ENCODE peak calls at places on chromosomes 3 and 15, in four cellular contexts. G is WTC11, H is K562, B is HepG2. C is an unnamed sample.

GRCh38 chr15:101320501-101321052 is 25.5 kb upstream of the SNRPA1 start:
- DNase-seq in H (no peak), G (peak), B (no peak), C (no peak)

GRCh38 chr15:66269326-66270090 is 16.0 kb upstream of the MEGF11 start:
- DNase-seq in G (no peak), H (peak), B (no peak), C (peak)

GRCh38 chr3:172646439-172647015 is 64.3 kb downstream of the NCEH1 start:
- DNase-seq in B (no peak), G (no peak), H (peak), C (peak)

GRCh38 chr15:48645558-48646330 is at the start of gene FBN1:
- DNase-seq in B (peak), G (peak), H (no peak), C (peak)

GRCh38 chr3:46368569-46368968 is 2.2 kb upstream of the CCR5 start:
- DNase-seq in H (peak), B (no peak), G (peak), C (no peak)

GRCh38 chr15:97745481-97746071 is 214.9 kb upstream of the ARRDC4 start:
- DNase-seq in H (peak), B (peak), G (peak), C (peak)

GRCh38 chr3:58085616-58086015 is 77.4 kb downstream of the FLNB start:
- DNase-seq in B (no peak), H (peak), G (no peak), C (no peak)

GRCh38 chr3:186583820-186584219 is 13.3 kb downstream of the DNAJB11 start:
- DNase-seq in B (no peak), G (no peak), H (no peak), C (no peak)

GRCh38 chr3:62863648-62864047 is 11.6 kb downstream of the CADPS start:
- DNase-seq in H (no peak), B (no peak), G (no peak), C (no peak)
- TF ChIP-seq ELF4 in H (no peak), B (no peak), G (no peak), C (no peak)

GRCh38 chr15:67413770-67414429 is 107.0 kb upstream of the C15orf61 start:
- DNase-seq in B (peak), H (peak), G (no peak), C (no peak)
- TF ChIP-seq ELF4 in B (no peak), H (no peak), G (no peak), C (no peak)

DNA sequence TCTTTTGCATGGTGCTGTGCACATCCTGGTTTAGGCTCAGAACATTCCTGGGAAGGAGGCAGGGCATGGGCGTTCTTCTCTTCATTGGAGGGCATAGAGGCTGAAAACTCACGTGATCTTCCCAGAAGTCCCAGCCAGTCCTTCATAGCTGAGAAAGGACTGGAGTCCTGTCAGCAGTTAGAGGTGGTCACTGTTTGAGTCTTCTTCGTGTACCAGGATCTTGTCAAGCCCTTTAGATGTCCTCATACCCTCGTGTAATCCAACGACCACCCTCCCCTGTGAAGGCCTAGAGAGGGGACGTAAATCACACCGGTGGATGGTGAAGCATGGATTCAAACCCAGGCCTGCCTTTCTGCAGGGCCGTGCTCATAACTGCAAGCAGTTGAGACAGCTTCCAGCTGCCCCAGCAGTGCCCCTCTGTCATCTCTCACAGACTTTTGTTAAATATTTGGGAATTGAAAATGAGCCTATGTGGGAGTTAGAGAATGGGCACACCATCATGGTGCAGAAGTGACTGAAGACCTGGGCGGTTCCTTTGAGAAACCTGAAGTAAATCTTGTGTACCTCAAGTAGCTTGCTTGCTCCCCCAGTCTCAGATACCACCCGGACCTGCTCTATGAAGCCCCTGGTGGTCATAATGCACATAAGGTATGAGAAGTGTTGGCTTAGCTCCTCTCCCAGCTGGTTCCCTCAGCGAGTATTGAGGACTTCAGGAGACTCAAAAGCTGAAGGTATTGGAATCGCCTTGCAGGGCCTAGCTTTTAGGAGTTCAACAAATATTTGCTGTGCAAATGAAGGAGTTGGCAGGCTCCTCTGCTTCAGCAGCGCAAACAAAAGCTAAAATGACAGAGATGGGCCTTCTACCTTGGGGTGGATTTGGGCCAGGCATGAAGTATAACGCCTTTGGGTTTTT is 1.4 kb downstream of the CMTM8 start:
- DNase-seq in B (peak), H (peak), G (peak), C (peak)
- TF ChIP-seq ELF4 in B (no peak), H (no peak), G (no peak), C (no peak)

DNA sequence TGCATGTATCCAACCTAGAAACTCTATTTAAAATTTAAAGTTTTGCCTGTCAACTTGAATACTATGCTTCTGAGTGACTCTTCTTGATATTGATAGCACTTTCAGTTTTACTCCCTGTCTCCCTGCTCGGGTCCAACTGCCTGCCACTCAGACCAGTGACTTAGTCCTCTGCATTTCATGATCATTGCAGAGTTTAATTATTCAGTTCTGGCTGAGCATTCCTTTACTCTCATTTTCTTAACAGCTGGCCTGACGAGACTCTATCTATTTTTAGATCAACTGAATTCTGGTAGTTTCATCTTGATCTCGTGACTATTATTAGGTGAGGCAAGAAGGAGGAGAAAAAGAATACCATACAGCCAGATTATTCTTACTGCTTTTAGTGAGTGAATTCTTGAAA is 617.4 kb downstream of the SI start:
- DNase-seq in B (no peak), H (no peak), G (no peak), C (no peak)
- TF ChIP-seq ELF4 in B (no peak), H (no peak), G (no peak), C (no peak)

DNA sequence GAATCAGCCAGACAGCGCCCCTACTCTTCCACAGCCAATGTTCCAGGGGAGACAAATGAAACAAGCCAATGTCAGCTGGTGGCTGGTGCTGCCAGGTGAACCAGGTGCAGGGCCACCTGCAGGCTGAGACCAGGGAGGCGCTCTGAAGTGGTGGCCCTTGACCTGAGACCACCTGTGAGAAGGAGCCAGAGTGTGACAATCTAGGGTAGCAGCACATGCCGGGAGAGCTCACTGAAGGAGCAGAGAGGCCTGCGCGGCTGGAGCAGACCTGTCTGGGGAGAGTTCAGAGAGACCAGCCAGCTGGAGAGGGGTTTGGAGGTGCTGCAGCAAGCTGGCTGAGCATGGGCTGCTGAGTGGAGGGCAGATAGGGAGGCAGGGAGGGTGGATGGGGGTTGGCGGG is 692 bp upstream of the STAB1 start:
- DNase-seq in G (no peak), H (no peak), B (no peak), C (no peak)
- TF ChIP-seq ELF4 in G (no peak), H (no peak), B (no peak), C (no peak)

GRCh38 chr15:42832577-42832976 is 88.0 kb downstream of the TTBK2 start:
- DNase-seq in H (no peak), B (no peak), G (no peak), C (no peak)
- TF ChIP-seq ELF4 in H (no peak), B (no peak), G (no peak), C (no peak)

DNA sequence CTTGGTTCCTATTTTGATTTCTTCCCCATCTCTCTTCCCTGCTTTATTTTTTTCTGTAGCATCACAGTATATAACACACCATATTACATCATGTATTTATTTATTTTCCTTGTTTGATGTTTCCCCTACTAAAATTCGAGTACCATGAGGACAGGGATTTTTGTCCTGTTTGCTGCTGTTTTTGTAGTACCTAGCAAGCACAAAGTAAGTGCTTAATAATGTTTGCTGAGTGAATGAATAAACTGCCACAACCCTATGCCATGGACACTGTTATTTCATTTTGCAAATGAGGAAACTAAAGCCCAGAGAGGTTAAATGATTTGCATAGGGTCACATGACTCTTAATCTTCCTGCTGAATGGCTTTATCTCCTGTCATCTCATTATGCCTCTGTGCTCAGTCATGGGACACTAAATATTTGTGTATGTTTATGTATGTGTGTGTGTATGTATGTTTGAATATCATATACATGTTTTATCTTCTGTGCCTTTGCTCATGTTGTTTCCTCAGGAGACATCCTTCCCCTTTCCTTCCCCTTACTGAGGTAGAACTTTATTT is 26.1 kb upstream of the MGA start:
- DNase-seq in H (no peak), B (no peak), G (no peak), C (no peak)
- TF ChIP-seq ELF4 in H (no peak), B (no peak), G (no peak), C (no peak)